ENCODE peak calls at places on chromosomes 1 and 21, in eight cellular contexts. One of them, this sample, is unnamed.

GRCh38 chr1:226370144-226370923 is 37.6 kb downstream of the PARP1 start:
- DNase-seq in choroid plexus epithelial cell: no peak
- DNase-seq in B cell: peak
- DNase-seq in activated T-cell treated with anti-CD3 and anti-CD28 coated beads, Interleukin-2, amount 50 U/mL, for 1 hour: no peak
- DNase-seq in Daoy: no peak
- DNase-seq in foreskin fibroblast: no peak
- DNase-seq in stimulated activated CD4-positive, alpha-beta T cell treated with anti-CD3 and anti-CD28 coated beads, Interleukin-1b, Interleukin-23, amount 100 ng/mL, for 1 hour: no peak
- DNase-seq in retina: no peak
- DNase-seq in this sample: no peak

GRCh38 chr21:45401054-45401518 is 3.9 kb upstream of the COL18A1 start:
- DNase-seq in choroid plexus epithelial cell: no peak
- DNase-seq in B cell: no peak
- DNase-seq in Daoy: no peak
- DNase-seq in stimulated activated CD4-positive, alpha-beta T cell treated with anti-CD3 and anti-CD28 coated beads, Interleukin-1b, Interleukin-23, amount 100 ng/mL, for 1 hour: no peak
- DNase-seq in activated T-cell treated with anti-CD3 and anti-CD28 coated beads, Interleukin-2, amount 50 U/mL, for 1 hour: no peak
- DNase-seq in foreskin fibroblast: no peak
- DNase-seq in retina: no peak
- DNase-seq in this sample: no peak

GRCh38 chr1:8727809-8728213 is 89.6 kb downstream of the RERE start:
- DNase-seq in activated T-cell treated with anti-CD3 and anti-CD28 coated beads, Interleukin-2, amount 50 U/mL, for 1 hour: no peak
- DNase-seq in B cell: no peak
- DNase-seq in foreskin fibroblast: no peak
- DNase-seq in Daoy: no peak
- DNase-seq in choroid plexus epithelial cell: no peak
- DNase-seq in stimulated activated CD4-positive, alpha-beta T cell treated with anti-CD3 and anti-CD28 coated beads, Interleukin-1b, Interleukin-23, amount 100 ng/mL, for 1 hour: no peak
- DNase-seq in retina: peak
- DNase-seq in this sample: no peak

GRCh38 chr1:162230096-162230495 is 146.6 kb downstream of the SPATA46 start:
- DNase-seq in B cell: no peak
- DNase-seq in Daoy: peak
- DNase-seq in activated T-cell treated with anti-CD3 and anti-CD28 coated beads, Interleukin-2, amount 50 U/mL, for 1 hour: no peak
- DNase-seq in retina: no peak
- DNase-seq in stimulated activated CD4-positive, alpha-beta T cell treated with anti-CD3 and anti-CD28 coated beads, Interleukin-1b, Interleukin-23, amount 100 ng/mL, for 1 hour: no peak
- DNase-seq in choroid plexus epithelial cell: peak
- DNase-seq in foreskin fibroblast: no peak
- DNase-seq in this sample: no peak

GRCh38 chr1:91791691-91792392 is 94.1 kb downstream of the TGFBR3 start:
- DNase-seq in foreskin fibroblast: no peak
- DNase-seq in choroid plexus epithelial cell: no peak
- DNase-seq in B cell: no peak
- DNase-seq in stimulated activated CD4-positive, alpha-beta T cell treated with anti-CD3 and anti-CD28 coated beads, Interleukin-1b, Interleukin-23, amount 100 ng/mL, for 1 hour: no peak
- DNase-seq in retina: no peak
- DNase-seq in activated T-cell treated with anti-CD3 and anti-CD28 coated beads, Interleukin-2, amount 50 U/mL, for 1 hour: no peak
- DNase-seq in Daoy: peak
- DNase-seq in this sample: no peak

GRCh38 chr1:21622466-21623315 is 46.5 kb downstream of the RAP1GAP start:
- DNase-seq in choroid plexus epithelial cell: no peak
- DNase-seq in activated T-cell treated with anti-CD3 and anti-CD28 coated beads, Interleukin-2, amount 50 U/mL, for 1 hour: peak
- DNase-seq in foreskin fibroblast: no peak
- DNase-seq in retina: no peak
- DNase-seq in Daoy: peak
- DNase-seq in stimulated activated CD4-positive, alpha-beta T cell treated with anti-CD3 and anti-CD28 coated beads, Interleukin-1b, Interleukin-23, amount 100 ng/mL, for 1 hour: peak
- DNase-seq in B cell: no peak
- DNase-seq in this sample: no peak

GRCh38 chr1:118960567-118961136 is 27.5 kb downstream of the TBX15 start:
- DNase-seq in foreskin fibroblast: peak
- DNase-seq in stimulated activated CD4-positive, alpha-beta T cell treated with anti-CD3 and anti-CD28 coated beads, Interleukin-1b, Interleukin-23, amount 100 ng/mL, for 1 hour: no peak
- DNase-seq in retina: no peak
- DNase-seq in Daoy: peak
- DNase-seq in activated T-cell treated with anti-CD3 and anti-CD28 coated beads, Interleukin-2, amount 50 U/mL, for 1 hour: no peak
- DNase-seq in choroid plexus epithelial cell: peak
- DNase-seq in B cell: no peak
- DNase-seq in this sample: peak

GRCh38 chr1:11598461-11598860 is 55.8 kb downstream of the FBXO2 start:
- DNase-seq in choroid plexus epithelial cell: peak
- DNase-seq in B cell: no peak
- DNase-seq in stimulated activated CD4-positive, alpha-beta T cell treated with anti-CD3 and anti-CD28 coated beads, Interleukin-1b, Interleukin-23, amount 100 ng/mL, for 1 hour: no peak
- DNase-seq in foreskin fibroblast: peak
- DNase-seq in retina: no peak
- DNase-seq in Daoy: peak
- DNase-seq in activated T-cell treated with anti-CD3 and anti-CD28 coated beads, Interleukin-2, amount 50 U/mL, for 1 hour: no peak
- DNase-seq in this sample: no peak

GRCh38 chr1:70083519-70083918 is 121.9 kb downstream of the LRRC40 start:
- DNase-seq in Daoy: no peak
- DNase-seq in activated T-cell treated with anti-CD3 and anti-CD28 coated beads, Interleukin-2, amount 50 U/mL, for 1 hour: no peak
- DNase-seq in stimulated activated CD4-positive, alpha-beta T cell treated with anti-CD3 and anti-CD28 coated beads, Interleukin-1b, Interleukin-23, amount 100 ng/mL, for 1 hour: no peak
- DNase-seq in foreskin fibroblast: no peak
- DNase-seq in choroid plexus epithelial cell: no peak
- DNase-seq in retina: no peak
- DNase-seq in B cell: no peak
- DNase-seq in this sample: no peak

GRCh38 chr1:26598890-26599289 is 69.3 kb downstream of the RPS6KA1 start:
- DNase-seq in retina: no peak
- DNase-seq in B cell: no peak
- DNase-seq in foreskin fibroblast: no peak
- DNase-seq in stimulated activated CD4-positive, alpha-beta T cell treated with anti-CD3 and anti-CD28 coated beads, Interleukin-1b, Interleukin-23, amount 100 ng/mL, for 1 hour: no peak
- DNase-seq in activated T-cell treated with anti-CD3 and anti-CD28 coated beads, Interleukin-2, amount 50 U/mL, for 1 hour: no peak
- DNase-seq in choroid plexus epithelial cell: no peak
- DNase-seq in Daoy: no peak
- DNase-seq in this sample: no peak

GRCh38 chr1:25120286-25120685 is 112.0 kb downstream of the SYF2 start:
- DNase-seq in foreskin fibroblast: no peak
- DNase-seq in B cell: no peak
- DNase-seq in Daoy: no peak
- DNase-seq in activated T-cell treated with anti-CD3 and anti-CD28 coated beads, Interleukin-2, amount 50 U/mL, for 1 hour: no peak
- DNase-seq in stimulated activated CD4-positive, alpha-beta T cell treated with anti-CD3 and anti-CD28 coated beads, Interleukin-1b, Interleukin-23, amount 100 ng/mL, for 1 hour: no peak
- DNase-seq in retina: no peak
- DNase-seq in choroid plexus epithelial cell: no peak
- DNase-seq in this sample: no peak

GRCh38 chr1:202811296-202812175 is 782 bp downstream of the PCAT6 start:
- DNase-seq in activated T-cell treated with anti-CD3 and anti-CD28 coated beads, Interleukin-2, amount 50 U/mL, for 1 hour: no peak
- DNase-seq in foreskin fibroblast: peak
- DNase-seq in choroid plexus epithelial cell: no peak
- DNase-seq in B cell: no peak
- DNase-seq in stimulated activated CD4-positive, alpha-beta T cell treated with anti-CD3 and anti-CD28 coated beads, Interleukin-1b, Interleukin-23, amount 100 ng/mL, for 1 hour: no peak
- DNase-seq in retina: no peak
- DNase-seq in Daoy: no peak
- DNase-seq in this sample: no peak

GRCh38 chr1:195574511-195574910 is 1033.7 kb downstream of the KCNT2 start:
- DNase-seq in stimulated activated CD4-positive, alpha-beta T cell treated with anti-CD3 and anti-CD28 coated beads, Interleukin-1b, Interleukin-23, amount 100 ng/mL, for 1 hour: no peak
- DNase-seq in activated T-cell treated with anti-CD3 and anti-CD28 coated beads, Interleukin-2, amount 50 U/mL, for 1 hour: no peak
- DNase-seq in foreskin fibroblast: no peak
- DNase-seq in choroid plexus epithelial cell: no peak
- DNase-seq in B cell: no peak
- DNase-seq in Daoy: no peak
- DNase-seq in retina: no peak
- DNase-seq in this sample: no peak

GRCh38 chr1:153774780-153775431 is at the start of gene SLC27A3:
- DNase-seq in B cell: peak
- DNase-seq in choroid plexus epithelial cell: peak
- DNase-seq in activated T-cell treated with anti-CD3 and anti-CD28 coated beads, Interleukin-2, amount 50 U/mL, for 1 hour: no peak
- DNase-seq in retina: no peak
- DNase-seq in foreskin fibroblast: peak
- DNase-seq in Daoy: peak
- DNase-seq in stimulated activated CD4-positive, alpha-beta T cell treated with anti-CD3 and anti-CD28 coated beads, Interleukin-1b, Interleukin-23, amount 100 ng/mL, for 1 hour: no peak
- DNase-seq in this sample: no peak

GRCh38 chr1:228362141-228362883 is 44.3 kb downstream of the TRIM11 start:
- DNase-seq in Daoy: no peak
- DNase-seq in retina: no peak
- DNase-seq in choroid plexus epithelial cell: no peak
- DNase-seq in activated T-cell treated with anti-CD3 and anti-CD28 coated beads, Interleukin-2, amount 50 U/mL, for 1 hour: no peak
- DNase-seq in stimulated activated CD4-positive, alpha-beta T cell treated with anti-CD3 and anti-CD28 coated beads, Interleukin-1b, Interleukin-23, amount 100 ng/mL, for 1 hour: no peak
- DNase-seq in B cell: no peak
- DNase-seq in foreskin fibroblast: no peak
- DNase-seq in this sample: no peak

GRCh38 chr1:94228640-94229375 is 8.6 kb downstream of the ARHGAP29 start:
- DNase-seq in activated T-cell treated with anti-CD3 and anti-CD28 coated beads, Interleukin-2, amount 50 U/mL, for 1 hour: no peak
- DNase-seq in retina: no peak
- DNase-seq in B cell: no peak
- DNase-seq in Daoy: no peak
- DNase-seq in choroid plexus epithelial cell: peak
- DNase-seq in foreskin fibroblast: no peak
- DNase-seq in stimulated activated CD4-positive, alpha-beta T cell treated with anti-CD3 and anti-CD28 coated beads, Interleukin-1b, Interleukin-23, amount 100 ng/mL, for 1 hour: no peak
- DNase-seq in this sample: no peak

GRCh38 chr1:41918450-41919043 is at the start of gene HIVEP3:
- DNase-seq in stimulated activated CD4-positive, alpha-beta T cell treated with anti-CD3 and anti-CD28 coated beads, Interleukin-1b, Interleukin-23, amount 100 ng/mL, for 1 hour: no peak
- DNase-seq in Daoy: peak
- DNase-seq in activated T-cell treated with anti-CD3 and anti-CD28 coated beads, Interleukin-2, amount 50 U/mL, for 1 hour: no peak
- DNase-seq in B cell: no peak
- DNase-seq in foreskin fibroblast: no peak
- DNase-seq in retina: peak
- DNase-seq in choroid plexus epithelial cell: peak
- DNase-seq in this sample: no peak

GRCh38 chr1:102776074-102776473 is 332.2 kb downstream of the COL11A1 start:
- DNase-seq in foreskin fibroblast: no peak
- DNase-seq in Daoy: no peak
- DNase-seq in B cell: no peak
- DNase-seq in retina: no peak
- DNase-seq in stimulated activated CD4-positive, alpha-beta T cell treated with anti-CD3 and anti-CD28 coated beads, Interleukin-1b, Interleukin-23, amount 100 ng/mL, for 1 hour: no peak
- DNase-seq in choroid plexus epithelial cell: no peak
- DNase-seq in activated T-cell treated with anti-CD3 and anti-CD28 coated beads, Interleukin-2, amount 50 U/mL, for 1 hour: no peak
- DNase-seq in this sample: no peak

GRCh38 chr1:3623441-3624150 is 1.2 kb upstream of the TPRG1L start:
- DNase-seq in B cell: no peak
- DNase-seq in choroid plexus epithelial cell: no peak
- DNase-seq in retina: no peak
- DNase-seq in activated T-cell treated with anti-CD3 and anti-CD28 coated beads, Interleukin-2, amount 50 U/mL, for 1 hour: no peak
- DNase-seq in stimulated activated CD4-positive, alpha-beta T cell treated with anti-CD3 and anti-CD28 coated beads, Interleukin-1b, Interleukin-23, amount 100 ng/mL, for 1 hour: no peak
- DNase-seq in Daoy: no peak
- DNase-seq in foreskin fibroblast: no peak
- DNase-seq in this sample: no peak

GRCh38 chr1:99004270-99005141 is at the start of gene PLPPR5:
- DNase-seq in activated T-cell treated with anti-CD3 and anti-CD28 coated beads, Interleukin-2, amount 50 U/mL, for 1 hour: peak
- DNase-seq in stimulated activated CD4-positive, alpha-beta T cell treated with anti-CD3 and anti-CD28 coated beads, Interleukin-1b, Interleukin-23, amount 100 ng/mL, for 1 hour: no peak
- DNase-seq in B cell: no peak
- DNase-seq in retina: peak
- DNase-seq in foreskin fibroblast: no peak
- DNase-seq in choroid plexus epithelial cell: peak
- DNase-seq in Daoy: peak
- DNase-seq in this sample: no peak

GRCh38 chr1:155962599-155963211 is 15.6 kb downstream of the ARHGEF2 start:
- DNase-seq in choroid plexus epithelial cell: peak
- DNase-seq in foreskin fibroblast: no peak
- DNase-seq in Daoy: peak
- DNase-seq in stimulated activated CD4-positive, alpha-beta T cell treated with anti-CD3 and anti-CD28 coated beads, Interleukin-1b, Interleukin-23, amount 100 ng/mL, for 1 hour: no peak
- DNase-seq in B cell: no peak
- DNase-seq in activated T-cell treated with anti-CD3 and anti-CD28 coated beads, Interleukin-2, amount 50 U/mL, for 1 hour: no peak
- DNase-seq in retina: no peak
- DNase-seq in this sample: no peak

GRCh38 chr1:98119793-98120192 is 199.0 kb upstream of the DPYD start:
- DNase-seq in retina: no peak
- DNase-seq in foreskin fibroblast: no peak
- DNase-seq in Daoy: peak
- DNase-seq in B cell: no peak
- DNase-seq in choroid plexus epithelial cell: peak
- DNase-seq in stimulated activated CD4-positive, alpha-beta T cell treated with anti-CD3 and anti-CD28 coated beads, Interleukin-1b, Interleukin-23, amount 100 ng/mL, for 1 hour: no peak
- DNase-seq in activated T-cell treated with anti-CD3 and anti-CD28 coated beads, Interleukin-2, amount 50 U/mL, for 1 hour: no peak
- DNase-seq in this sample: no peak

GRCh38 chr1:71292203-71292602 is 211.4 kb upstream of the ZRANB2 start:
- DNase-seq in retina: no peak
- DNase-seq in Daoy: no peak
- DNase-seq in foreskin fibroblast: no peak
- DNase-seq in B cell: no peak
- DNase-seq in activated T-cell treated with anti-CD3 and anti-CD28 coated beads, Interleukin-2, amount 50 U/mL, for 1 hour: no peak
- DNase-seq in choroid plexus epithelial cell: no peak
- DNase-seq in stimulated activated CD4-positive, alpha-beta T cell treated with anti-CD3 and anti-CD28 coated beads, Interleukin-1b, Interleukin-23, amount 100 ng/mL, for 1 hour: no peak
- DNase-seq in this sample: no peak

GRCh38 chr1:119966681-119967080 is 70.4 kb upstream of the ADAM30 start:
- DNase-seq in retina: no peak
- DNase-seq in stimulated activated CD4-positive, alpha-beta T cell treated with anti-CD3 and anti-CD28 coated beads, Interleukin-1b, Interleukin-23, amount 100 ng/mL, for 1 hour: no peak
- DNase-seq in foreskin fibroblast: no peak
- DNase-seq in B cell: no peak
- DNase-seq in Daoy: no peak
- DNase-seq in choroid plexus epithelial cell: no peak
- DNase-seq in activated T-cell treated with anti-CD3 and anti-CD28 coated beads, Interleukin-2, amount 50 U/mL, for 1 hour: no peak
- DNase-seq in this sample: no peak

GRCh38 chr21:14084068-14084501 is 126.7 kb downstream of the LIPI start:
- DNase-seq in Daoy: no peak
- DNase-seq in retina: no peak
- DNase-seq in B cell: no peak
- DNase-seq in activated T-cell treated with anti-CD3 and anti-CD28 coated beads, Interleukin-2, amount 50 U/mL, for 1 hour: no peak
- DNase-seq in choroid plexus epithelial cell: no peak
- DNase-seq in foreskin fibroblast: no peak
- DNase-seq in stimulated activated CD4-positive, alpha-beta T cell treated with anti-CD3 and anti-CD28 coated beads, Interleukin-1b, Interleukin-23, amount 100 ng/mL, for 1 hour: no peak
- DNase-seq in this sample: no peak

GRCh38 chr1:244599937-244600350 is 53.0 kb upstream of the DESI2 start:
- DNase-seq in Daoy: peak
- DNase-seq in activated T-cell treated with anti-CD3 and anti-CD28 coated beads, Interleukin-2, amount 50 U/mL, for 1 hour: no peak
- DNase-seq in choroid plexus epithelial cell: peak
- DNase-seq in retina: no peak
- DNase-seq in stimulated activated CD4-positive, alpha-beta T cell treated with anti-CD3 and anti-CD28 coated beads, Interleukin-1b, Interleukin-23, amount 100 ng/mL, for 1 hour: peak
- DNase-seq in B cell: peak
- DNase-seq in foreskin fibroblast: peak
- DNase-seq in this sample: no peak

GRCh38 chr1:200435200-200435780 is 25.5 kb upstream of the ZNF281 start:
- DNase-seq in activated T-cell treated with anti-CD3 and anti-CD28 coated beads, Interleukin-2, amount 50 U/mL, for 1 hour: no peak
- DNase-seq in retina: no peak
- DNase-seq in stimulated activated CD4-positive, alpha-beta T cell treated with anti-CD3 and anti-CD28 coated beads, Interleukin-1b, Interleukin-23, amount 100 ng/mL, for 1 hour: no peak
- DNase-seq in choroid plexus epithelial cell: no peak
- DNase-seq in B cell: no peak
- DNase-seq in Daoy: no peak
- DNase-seq in foreskin fibroblast: no peak
- DNase-seq in this sample: no peak

GRCh38 chr1:172391972-172392371 is 28.5 kb upstream of the C1orf105 start:
- DNase-seq in activated T-cell treated with anti-CD3 and anti-CD28 coated beads, Interleukin-2, amount 50 U/mL, for 1 hour: no peak
- DNase-seq in foreskin fibroblast: no peak
- DNase-seq in Daoy: no peak
- DNase-seq in choroid plexus epithelial cell: no peak
- DNase-seq in retina: no peak
- DNase-seq in stimulated activated CD4-positive, alpha-beta T cell treated with anti-CD3 and anti-CD28 coated beads, Interleukin-1b, Interleukin-23, amount 100 ng/mL, for 1 hour: no peak
- DNase-seq in B cell: no peak
- DNase-seq in this sample: no peak

GRCh38 chr1:61585714-61586113 is 139.2 kb downstream of the TM2D1 start:
- DNase-seq in stimulated activated CD4-positive, alpha-beta T cell treated with anti-CD3 and anti-CD28 coated beads, Interleukin-1b, Interleukin-23, amount 100 ng/mL, for 1 hour: no peak
- DNase-seq in choroid plexus epithelial cell: no peak
- DNase-seq in activated T-cell treated with anti-CD3 and anti-CD28 coated beads, Interleukin-2, amount 50 U/mL, for 1 hour: no peak
- DNase-seq in B cell: no peak
- DNase-seq in Daoy: peak
- DNase-seq in foreskin fibroblast: no peak
- DNase-seq in retina: no peak
- DNase-seq in this sample: no peak

GRCh38 chr21:44931501-44932365 is 8.1 kb upstream of the SLX9 start:
- DNase-seq in stimulated activated CD4-positive, alpha-beta T cell treated with anti-CD3 and anti-CD28 coated beads, Interleukin-1b, Interleukin-23, amount 100 ng/mL, for 1 hour: no peak
- DNase-seq in foreskin fibroblast: no peak
- DNase-seq in retina: peak
- DNase-seq in B cell: no peak
- DNase-seq in Daoy: peak
- DNase-seq in activated T-cell treated with anti-CD3 and anti-CD28 coated beads, Interleukin-2, amount 50 U/mL, for 1 hour: peak
- DNase-seq in choroid plexus epithelial cell: no peak
- DNase-seq in this sample: no peak

GRCh38 chr21:30101967-30102366 is 64.6 kb downstream of the CLDN17 start:
- DNase-seq in B cell: no peak
- DNase-seq in retina: no peak
- DNase-seq in choroid plexus epithelial cell: no peak
- DNase-seq in Daoy: no peak
- DNase-seq in stimulated activated CD4-positive, alpha-beta T cell treated with anti-CD3 and anti-CD28 coated beads, Interleukin-1b, Interleukin-23, amount 100 ng/mL, for 1 hour: no peak
- DNase-seq in activated T-cell treated with anti-CD3 and anti-CD28 coated beads, Interleukin-2, amount 50 U/mL, for 1 hour: no peak
- DNase-seq in foreskin fibroblast: no peak
- DNase-seq in this sample: no peak

GRCh38 chr1:186783193-186783592 is 45.6 kb upstream of the PLA2G4A start:
- DNase-seq in Daoy: no peak
- DNase-seq in choroid plexus epithelial cell: peak
- DNase-seq in B cell: no peak
- DNase-seq in retina: no peak
- DNase-seq in activated T-cell treated with anti-CD3 and anti-CD28 coated beads, Interleukin-2, amount 50 U/mL, for 1 hour: no peak
- DNase-seq in stimulated activated CD4-positive, alpha-beta T cell treated with anti-CD3 and anti-CD28 coated beads, Interleukin-1b, Interleukin-23, amount 100 ng/mL, for 1 hour: no peak
- DNase-seq in foreskin fibroblast: no peak
- DNase-seq in this sample: no peak

GRCh38 chr1:53583903-53584210 is 124.7 kb downstream of the DMRTB1 start:
- DNase-seq in foreskin fibroblast: no peak
- DNase-seq in Daoy: no peak
- DNase-seq in B cell: no peak
- DNase-seq in activated T-cell treated with anti-CD3 and anti-CD28 coated beads, Interleukin-2, amount 50 U/mL, for 1 hour: no peak
- DNase-seq in choroid plexus epithelial cell: no peak
- DNase-seq in retina: no peak
- DNase-seq in stimulated activated CD4-positive, alpha-beta T cell treated with anti-CD3 and anti-CD28 coated beads, Interleukin-1b, Interleukin-23, amount 100 ng/mL, for 1 hour: no peak
- DNase-seq in this sample: no peak

GRCh38 chr1:8481650-8482380 is 163.9 kb downstream of the SLC45A1 start:
- DNase-seq in activated T-cell treated with anti-CD3 and anti-CD28 coated beads, Interleukin-2, amount 50 U/mL, for 1 hour: no peak
- DNase-seq in B cell: no peak
- DNase-seq in Daoy: no peak
- DNase-seq in foreskin fibroblast: no peak
- DNase-seq in stimulated activated CD4-positive, alpha-beta T cell treated with anti-CD3 and anti-CD28 coated beads, Interleukin-1b, Interleukin-23, amount 100 ng/mL, for 1 hour: no peak
- DNase-seq in choroid plexus epithelial cell: peak
- DNase-seq in retina: no peak
- DNase-seq in this sample: no peak

This sample was measured in GOT3.